ENCODE peak calls at places on chromosomes 11 and 22, in ten cellular contexts. C is SK-N-SH; Z is PC-3; U is brain microvascular endothelial cell; J is activated B cell treated with CpG ODN at 0.5 μM for 24 hours; T is lower lobe of right lung; G is neural crest cell; P is IMR-90; B is neural progenitor cell; K is CD4-positive, alpha-beta T cell. L is an unnamed sample.

GRCh38 chr22:20834725-20835124 is 23.9 kb downstream of the PI4KA start:
- DNase-seq in C (no peak), Z (no peak), U (no peak), J (no peak), T (no peak), G (no peak), P (no peak), B (no peak), K (no peak), L (no peak)

GRCh38 chr11:58675344-58676155 is 53.1 kb downstream of the CNTF start:
- DNase-seq in C (peak; percentile 65), Z (peak; percentile 85), U (peak; percentile 68), J (peak; percentile 67), T (peak; percentile 75), G (peak; percentile 75), P (peak; percentile 59), B (peak; percentile 76), K (peak; percentile 71), L (peak; percentile 73)

GRCh38 chr22:48444320-48445112 is 1383.2 kb downstream of the BRD1 start:
- DNase-seq in C (no peak), Z (no peak), U (no peak), J (peak; percentile 34), T (peak; percentile 27), G (no peak), P (no peak), B (no peak), K (no peak), L (no peak)

GRCh38 chr11:68012843-68013610 is 2.9 kb downstream of the ALDH3B1 start:
- DNase-seq in C (no peak), Z (peak; percentile 99), U (peak; percentile 94), J (no peak), T (peak; percentile 86), G (no peak), P (peak; percentile 95), B (no peak), K (no peak), L (no peak)

GRCh38 chr11:131328843-131329242 is 41.6 kb upstream of the NTM start:
- DNase-seq in C (no peak), Z (no peak), U (no peak), J (no peak), T (no peak), G (no peak), P (no peak), B (no peak), K (no peak), L (no peak)

GRCh38 chr11:18383388-18384156 is 10.8 kb upstream of the LDHA start:
- DNase-seq in C (peak; percentile 55), Z (peak; percentile 96), U (peak; percentile 98), J (peak; percentile 26), T (peak; percentile 56), G (no peak), P (peak; percentile 96), B (peak; percentile 6), K (peak; percentile 26), L (peak; percentile 80)

GRCh38 chr11:17473071-17473744 is 3.4 kb downstream of the ABCC8 start:
- DNase-seq in C (peak; percentile 72), Z (peak; percentile 56), U (peak; percentile 7), J (no peak), T (no peak), G (peak; percentile 41), P (peak; percentile 7), B (peak; percentile 84), K (no peak), L (no peak)

GRCh38 chr22:29375436-29376076 is 12.8 kb downstream of the AP1B1 start:
- DNase-seq in C (no peak), Z (no peak), U (no peak), J (no peak), T (no peak), G (no peak), P (peak; percentile 19), B (no peak), K (no peak), L (no peak)

GRCh38 chr22:46852771-46853170 is 90.3 kb downstream of the TBC1D22A start:
- DNase-seq in C (no peak), Z (no peak), U (no peak), J (no peak), T (no peak), G (no peak), P (no peak), B (no peak), K (no peak), L (no peak)

GRCh38 chr22:50274311-50274710 is 4.1 kb upstream of the MAPK11 start:
- DNase-seq in C (peak; percentile 90), Z (peak; percentile 58), U (peak; percentile 35), J (no peak), T (no peak), G (no peak), P (peak; percentile 54), B (peak; percentile 81), K (peak; percentile 22), L (peak; percentile 76)

GRCh38 chr22:50278461-50278860 is 8.3 kb upstream of the MAPK11 start:
- DNase-seq in C (no peak), Z (no peak), U (no peak), J (no peak), T (no peak), G (no peak), P (no peak), B (no peak), K (no peak), L (no peak)

GRCh38 chr22:50277761-50278160 is 7.6 kb upstream of the MAPK11 start:
- DNase-seq in C (no peak), Z (no peak), U (no peak), J (no peak), T (no peak), G (no peak), P (no peak), B (no peak), K (no peak), L (no peak)

GRCh38 chr22:50275181-50276055 is 5.2 kb upstream of the MAPK11 start:
- DNase-seq in C (no peak), Z (no peak), U (no peak), J (no peak), T (no peak), G (no peak), P (no peak), B (no peak), K (no peak), L (no peak)

DNA sequence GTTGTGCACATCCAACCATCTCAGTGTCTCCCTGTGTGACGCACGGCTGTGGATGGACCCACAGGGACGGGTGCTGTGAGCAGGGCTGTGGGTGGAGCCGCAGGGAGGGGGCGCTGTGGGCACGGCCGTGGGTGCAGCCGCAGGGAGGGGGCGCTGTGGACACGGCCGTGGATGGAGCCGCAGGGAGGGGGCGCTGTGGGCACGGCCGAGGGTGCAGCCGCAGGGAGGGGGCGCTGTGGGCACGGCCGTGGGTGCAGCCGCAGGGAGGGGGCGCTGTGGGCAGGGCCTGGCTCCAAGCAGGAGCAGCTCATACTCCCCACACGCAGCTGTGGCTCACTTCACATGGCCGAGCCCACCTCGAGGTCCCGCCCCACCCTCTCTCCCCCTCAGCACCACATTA is 6.0 kb upstream of the MAPK11 start:
- DNase-seq in C (peak; percentile 79), Z (peak; percentile 16), U (no peak), J (no peak), T (peak; percentile 88), G (no peak), P (peak; percentile 43), B (no peak), K (no peak), L (peak; percentile 79)
- TF ChIP-seq CTCF in C (peak; percentile 49), Z (peak; percentile 63), U (peak; percentile 61), J (no peak), T (peak; percentile 68), G (peak; percentile 44), P (peak; percentile 87), B (peak; percentile 45), K (no peak), L (peak; percentile 73)

DNA sequence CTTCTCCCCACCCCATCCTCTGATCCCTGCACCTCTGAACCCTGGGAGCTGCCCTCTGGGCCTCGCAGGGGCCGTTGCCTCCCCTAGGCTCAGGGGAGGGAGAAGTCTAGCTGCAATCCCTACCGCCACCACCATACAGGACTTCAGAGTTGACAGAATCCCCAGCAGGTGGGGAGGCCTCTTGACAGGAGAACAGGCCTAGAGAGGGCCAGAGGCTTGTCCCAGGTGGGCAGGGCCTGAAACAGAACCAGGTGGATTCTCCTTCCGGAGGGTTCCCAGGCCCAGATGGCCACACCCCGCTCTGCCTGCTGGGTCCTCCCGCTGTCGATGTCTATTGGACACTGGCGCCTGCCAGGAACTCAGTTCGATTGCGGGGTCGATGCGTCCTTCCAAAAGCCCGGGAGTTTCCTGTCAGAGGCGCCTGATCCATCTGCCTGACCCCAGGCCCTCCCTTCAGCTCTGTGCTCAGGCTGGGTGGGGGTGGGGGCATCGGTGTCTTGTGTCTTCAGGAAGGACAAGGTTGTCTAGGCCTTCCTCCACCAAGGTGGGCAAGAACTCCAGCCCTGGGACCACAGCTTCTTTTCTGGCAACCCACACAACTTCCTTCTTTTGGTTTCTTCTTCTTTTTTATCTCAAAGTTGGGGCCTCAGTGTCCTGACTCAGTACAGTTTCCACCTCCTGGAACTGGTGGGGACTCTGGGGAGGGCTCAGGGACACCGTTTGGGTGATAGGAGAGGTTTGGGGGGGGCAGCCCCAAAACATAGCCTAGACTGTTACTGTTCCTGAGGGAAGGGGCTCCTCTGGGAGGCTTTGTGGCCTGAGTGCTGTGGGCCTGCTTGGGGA is 6.4 kb downstream of the STARD10 start:
- DNase-seq in C (peak; percentile 46), Z (no peak), U (no peak), J (peak; percentile 33), T (no peak), G (no peak), P (no peak), B (peak; percentile 70), K (no peak), L (peak; percentile 79)
- TF ChIP-seq CTCF in C (no peak), Z (peak; percentile 17), U (peak; percentile 14), J (no peak), T (peak; percentile 8), G (peak; percentile 46), P (no peak), B (peak; percentile 42), K (no peak), L (peak; percentile 26)

DNA sequence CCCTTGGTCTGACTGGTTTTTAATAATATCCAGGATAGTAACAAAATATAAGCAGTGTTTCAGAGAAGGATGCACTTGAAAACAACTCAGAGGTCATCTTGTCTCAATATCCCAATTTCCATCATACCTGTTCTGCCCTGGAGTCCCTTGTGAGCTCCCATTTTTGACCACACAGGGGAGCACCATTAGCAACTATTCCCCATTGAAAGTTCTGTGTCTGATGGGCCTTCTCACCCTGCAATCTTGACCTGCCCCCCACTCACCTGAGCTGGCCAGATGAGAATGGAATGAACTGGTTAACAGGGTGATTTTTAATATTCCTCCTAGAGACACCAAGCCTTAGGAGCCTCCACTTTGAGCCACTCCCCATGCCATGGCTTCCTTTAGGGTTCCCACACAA is 3.8 kb upstream of the CAPN5 start:
- DNase-seq in C (no peak), Z (peak; percentile 26), U (no peak), J (no peak), T (no peak), G (no peak), P (no peak), B (no peak), K (no peak), L (no peak)
- TF ChIP-seq CTCF in C (peak; percentile 30), Z (peak; percentile 56), U (peak; percentile 46), J (no peak), T (no peak), G (no peak), P (no peak), B (peak; percentile 20), K (no peak), L (no peak)

DNA sequence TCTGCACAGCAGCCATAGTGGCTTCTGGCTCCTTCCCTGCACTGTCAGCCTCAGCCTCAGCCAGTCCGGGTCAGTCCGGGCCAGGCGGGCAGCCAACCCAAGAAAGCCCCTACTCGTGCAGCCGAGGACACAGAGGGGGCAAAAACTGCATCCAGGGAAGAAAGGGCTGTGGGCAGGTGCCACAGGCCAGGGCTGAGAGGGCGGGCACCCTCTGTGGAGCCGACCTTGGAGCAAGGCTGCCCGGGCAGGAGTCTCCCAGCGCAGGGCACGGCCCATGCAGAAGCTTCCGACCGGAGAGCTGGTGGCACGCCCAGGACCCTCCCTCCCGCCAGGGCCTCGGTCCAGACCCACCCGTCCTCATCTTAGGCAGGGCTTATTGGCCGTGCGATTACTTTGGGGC is 10.5 kb upstream of the TH start:
- DNase-seq in C (no peak), Z (no peak), U (no peak), J (no peak), T (no peak), G (no peak), P (no peak), B (no peak), K (no peak), L (no peak)
- TF ChIP-seq CTCF in C (no peak), Z (no peak), U (no peak), J (no peak), T (no peak), G (no peak), P (no peak), B (no peak), K (no peak), L (no peak)